ENCODE peak calls at places on chromosomes 2 and 18, in ten cellular contexts. V is stomach; K is colonic mucosa; S is esophagus squamous epithelium; Y is sigmoid colon; N is ovary; F is mammary epithelial cell; M is OCI-LY7; R is Caco-2; H is CD8-positive, alpha-beta T cell. I is an unnamed sample. For H3K36me3, the result is how much of the 10 kb centered on the place peaks cover.

GRCh38 chr2:172103471-172104292 is 982 bp upstream of the DLX2 start:
- DNase-seq in R (peak), M (peak), V (peak), S (no peak), K (peak), Y (peak), H (peak), F (peak), N (peak), I (peak)

GRCh38 chr2:106037922-106038321 is 156.2 kb downstream of the UXS1 start:
- DNase-seq in S (no peak), R (no peak), N (no peak), K (no peak), Y (no peak), H (no peak), V (no peak), M (no peak), F (no peak), I (no peak)

GRCh38 chr2:225282858-225283693 is 116.4 kb upstream of the NYAP2 start:
- DNase-seq in S (no peak), N (no peak), R (no peak), Y (no peak), V (no peak), F (peak), H (peak), K (peak), M (peak), I (no peak)

GRCh38 chr2:195674491-195675226 is 17.6 kb downstream of the SLC39A10 start:
- DNase-seq in F (peak), N (no peak), R (no peak), H (no peak), M (no peak), Y (no peak), V (no peak), K (no peak), S (no peak), I (no peak)

GRCh38 chr2:118496870-118497611 is 350.4 kb downstream of the EN1 start:
- DNase-seq in R (no peak), M (no peak), Y (no peak), S (no peak), K (peak), H (no peak), F (no peak), V (no peak), N (no peak), I (no peak)

GRCh38 chr18:13629841-13630747 is 96.3 kb downstream of the FAM210A start:
- DNase-seq in N (peak), F (peak), K (peak), M (peak), Y (peak), V (no peak), R (peak), H (peak), S (no peak), I (peak)

GRCh38 chr2:43333096-43333655 is 106.8 kb upstream of the ZFP36L2 start:
- DNase-seq in N (no peak), H (no peak), F (no peak), S (no peak), R (no peak), Y (no peak), K (peak), M (no peak), V (no peak), I (no peak)

GRCh38 chr18:77061946-77062517 is 70.6 kb downstream of the MBP start:
- DNase-seq in M (peak), Y (no peak), N (peak), R (no peak), V (no peak), H (no peak), K (no peak), F (no peak), S (no peak), I (no peak)

GRCh38 chr2:234293973-234294372 is 202.9 kb downstream of the ARL4C start:
- DNase-seq in S (no peak), V (no peak), F (peak), R (no peak), Y (no peak), H (no peak), N (no peak), M (peak), K (no peak), I (no peak)

GRCh38 chr2:241072553-241073165 is 29.4 kb downstream of the MTERF4 start:
- DNase-seq in Y (no peak), V (peak), H (no peak), M (no peak), K (no peak), S (no peak), N (no peak), R (no peak), F (no peak), I (no peak)

GRCh38 chr18:6755107-6755506 is 25.6 kb downstream of the ARHGAP28 start:
- DNase-seq in K (no peak), N (no peak), Y (no peak), M (no peak), S (no peak), R (no peak), F (no peak), V (no peak), H (no peak), I (no peak)

GRCh38 chr2:47230418-47230817 is 75.3 kb upstream of the STPG4 start:
- DNase-seq in V (no peak), R (no peak), F (peak), K (no peak), Y (peak), S (no peak), N (peak), H (no peak), M (no peak), I (peak)

GRCh38 chr2:72694715-72695496 is 130.9 kb downstream of the EXOC6B start:
- DNase-seq in M (no peak), F (no peak), K (peak), Y (peak), V (peak), R (peak), N (peak), H (no peak), S (no peak), I (peak)

GRCh38 chr2:128362889-128363228 is 44.2 kb upstream of the HS6ST1 start:
- DNase-seq in S (no peak), V (no peak), Y (peak), F (no peak), M (no peak), N (peak), K (no peak), H (no peak), R (peak), I (no peak)

GRCh38 chr18:74200780-74201179 is 52.5 kb downstream of the TIMM21 start:
- DNase-seq in M (no peak), N (no peak), V (no peak), S (no peak), R (no peak), K (no peak), F (no peak), Y (no peak), H (no peak), I (no peak)

GRCh38 chr18:25862881-25863600 is 227.4 kb downstream of the SS18 start:
- DNase-seq in N (no peak), F (peak), K (no peak), V (no peak), H (no peak), M (no peak), S (no peak), R (no peak), Y (no peak), I (no peak)

GRCh38 chr18:58228762-58229161 is 184.7 kb downstream of the NEDD4L start:
- DNase-seq in M (no peak), H (no peak), V (peak), S (no peak), K (no peak), R (no peak), N (no peak), F (no peak), Y (no peak), I (no peak)

GRCh38 chr2:46252891-46253659 is 44.1 kb upstream of the EPAS1 start:
- DNase-seq in F (peak), H (no peak), K (no peak), Y (no peak), N (no peak), V (no peak), M (no peak), S (no peak), R (no peak), I (peak)

GRCh38 chr18:533995-534601 is 33.6 kb upstream of the COLEC12 start:
- DNase-seq in F (no peak), R (no peak), N (no peak), Y (no peak), V (no peak), S (no peak), H (no peak), K (no peak), M (no peak), I (no peak)

GRCh38 chr18:72207280-72207679 is 336.9 kb downstream of the CBLN2 start:
- DNase-seq in H (no peak), Y (no peak), F (no peak), M (no peak), V (no peak), S (no peak), N (no peak), K (no peak), R (no peak), I (no peak)

GRCh38 chr2:114614599-114614998 is 172.2 kb downstream of the DPP10 start:
- DNase-seq in N (no peak), Y (no peak), M (no peak), R (no peak), S (no peak), H (no peak), F (no peak), K (no peak), V (no peak), I (no peak)

GRCh38 chr2:107633580-107634147 is 193.0 kb upstream of the RGPD4 start:
- DNase-seq in S (no peak), R (no peak), M (no peak), H (no peak), F (peak), V (no peak), K (no peak), N (no peak), Y (no peak), I (no peak)

GRCh38 chr18:44895176-44895798 is 214.6 kb downstream of the SETBP1 start:
- DNase-seq in K (peak), F (peak), M (peak), R (peak), Y (no peak), S (no peak), N (no peak), H (no peak), V (peak), I (peak)

GRCh38 chr2:219453691-219454131 is 19.1 kb downstream of the SPEG start:
- DNase-seq in N (peak), V (no peak), S (no peak), Y (peak), R (no peak), K (no peak), H (no peak), M (no peak), F (peak), I (peak)

GRCh38 chr2:186276909-186277308 is 209.2 kb upstream of the ZC3H15 start:
- DNase-seq in F (no peak), M (no peak), S (no peak), Y (no peak), V (no peak), N (no peak), K (no peak), H (no peak), R (no peak), I (no peak)

GRCh38 chr18:24678626-24679025 is 218.2 kb downstream of the HRH4 start:
- DNase-seq in M (no peak), R (no peak), S (no peak), N (no peak), F (peak), K (no peak), Y (no peak), V (no peak), H (no peak), I (no peak)

GRCh38 chr2:20352230-20353216 is 1.9 kb upstream of the PUM2 start:
- DNase-seq in M (peak), N (no peak), V (no peak), F (no peak), Y (no peak), K (no peak), H (no peak), S (no peak), R (no peak), I (no peak)

GRCh38 chr2:176093145-176093888 is 796 bp downstream of the HOXD13 start:
- DNase-seq in F (no peak), V (peak), R (no peak), H (no peak), S (no peak), Y (no peak), M (no peak), N (no peak), K (no peak), I (no peak)

GRCh38 chr18:61464551-61465102 is 131.4 kb downstream of the CDH20 start:
- DNase-seq in M (no peak), H (no peak), N (no peak), S (no peak), K (no peak), V (no peak), F (no peak), Y (no peak), R (no peak), I (no peak)

GRCh38 chr2:240819404-240820013 is 510 bp downstream of the KIF1A start:
- DNase-seq in M (no peak), H (no peak), K (no peak), Y (no peak), V (peak), R (no peak), F (no peak), S (no peak), N (no peak), I (no peak)

GRCh38 chr2:217851191-217852020 is 151.4 kb downstream of the TNS1 start:
- DNase-seq in N (peak), Y (peak), K (no peak), V (no peak), F (peak), S (no peak), M (no peak), R (no peak), H (no peak), I (peak)

GRCh38 chr2:128438586-128438985 is 119.9 kb upstream of the HS6ST1 start:
- DNase-seq in S (no peak), F (no peak), Y (peak), N (peak), M (no peak), K (peak), R (no peak), V (peak), H (no peak), I (no peak)

GRCh38 chr2:230444832-230445231 is 28.8 kb downstream of the SP100 start:
- DNase-seq in F (no peak), N (no peak), K (no peak), H (no peak), V (no peak), M (no peak), Y (no peak), S (no peak), R (no peak), I (no peak)

GRCh38 chr2:230447036-230447435 is 31.0 kb downstream of the SP100 start:
- DNase-seq in Y (no peak), F (no peak), H (no peak), V (no peak), N (no peak), K (no peak), M (no peak), S (no peak), R (no peak), I (no peak)

GRCh38 chr2:230447455-230448451 is 31.8 kb downstream of the SP100 start:
- DNase-seq in R (no peak), Y (no peak), H (no peak), F (no peak), M (peak), S (no peak), V (no peak), K (no peak), N (no peak), I (no peak)

GRCh38 chr2:230455005-230455684 is 39.1 kb downstream of the SP100 start:
- DNase-seq in H (no peak), V (no peak), Y (no peak), F (no peak), M (no peak), R (no peak), K (no peak), N (no peak), S (no peak), I (no peak)

GRCh38 chr2:230449901-230450467 is 34.0 kb downstream of the SP100 start:
- DNase-seq in V (no peak), R (no peak), M (no peak), N (no peak), Y (no peak), H (no peak), F (no peak), S (no peak), K (no peak), I (no peak)
- H3K36me3 ChIP-seq in V (half or more), R (under half), M (half or more), N (under half), Y (half or more), H (half or more), F (under half), S (under half), K (under half), I (under half)

DNA sequence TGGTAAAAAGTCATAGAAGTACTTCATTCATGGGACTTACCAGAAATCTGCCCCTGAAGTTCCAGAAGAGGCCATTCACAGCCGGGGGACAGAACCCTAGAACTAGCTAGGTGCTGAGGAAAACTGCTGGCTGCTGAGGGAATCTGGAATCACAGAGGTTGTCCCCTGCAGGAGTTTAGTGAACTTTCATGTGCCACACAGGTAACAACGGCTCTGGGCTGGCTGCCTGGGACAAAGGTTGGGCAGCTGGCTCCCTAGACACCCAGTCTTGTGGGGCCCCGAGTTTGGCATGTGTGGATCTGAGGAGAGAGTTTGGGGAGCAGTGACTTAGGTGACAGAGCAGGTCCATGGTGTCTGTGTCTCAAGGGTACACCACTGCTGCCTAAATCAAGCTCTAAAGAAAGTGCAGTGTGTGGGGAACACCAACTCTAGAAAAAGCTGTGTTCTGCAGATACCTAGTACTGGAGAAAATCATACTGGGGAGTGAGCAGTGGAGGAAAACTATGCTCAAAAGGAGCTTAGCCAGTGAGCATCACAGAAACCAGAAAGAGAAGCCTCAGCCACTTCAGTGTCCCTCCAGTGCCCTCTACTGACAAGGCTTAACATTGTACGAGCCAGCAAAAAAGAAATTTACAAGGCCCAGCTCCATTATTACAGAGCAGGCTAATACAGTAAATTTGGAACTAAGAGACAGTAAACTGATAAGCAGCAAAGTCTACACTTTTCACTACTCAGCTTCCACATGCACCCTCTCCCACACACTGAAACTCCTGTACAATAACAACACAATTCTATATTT is 15.2 kb downstream of the GALNT3 start:
- DNase-seq in R (no peak), Y (no peak), N (no peak), S (no peak), H (no peak), F (no peak), K (no peak), V (no peak), M (peak), I (no peak)
- TF ChIP-seq CTCF in R (peak), Y (no peak), N (no peak), S (no peak), H (no peak), F (peak), K (peak), V (no peak), M (peak), I (no peak)

GRCh38 chr2:238264072-238264460 is 24.2 kb upstream of the HES6 start:
- DNase-seq in S (no peak), Y (peak), V (no peak), F (no peak), N (no peak), K (peak), M (no peak), H (no peak), R (no peak), I (no peak)
- H3K36me3 ChIP-seq in S (under half), Y (half or more), V (half or more), F (under half), N (under half), K (under half), M (under half), H (under half), R (under half), I (under half)

DNA sequence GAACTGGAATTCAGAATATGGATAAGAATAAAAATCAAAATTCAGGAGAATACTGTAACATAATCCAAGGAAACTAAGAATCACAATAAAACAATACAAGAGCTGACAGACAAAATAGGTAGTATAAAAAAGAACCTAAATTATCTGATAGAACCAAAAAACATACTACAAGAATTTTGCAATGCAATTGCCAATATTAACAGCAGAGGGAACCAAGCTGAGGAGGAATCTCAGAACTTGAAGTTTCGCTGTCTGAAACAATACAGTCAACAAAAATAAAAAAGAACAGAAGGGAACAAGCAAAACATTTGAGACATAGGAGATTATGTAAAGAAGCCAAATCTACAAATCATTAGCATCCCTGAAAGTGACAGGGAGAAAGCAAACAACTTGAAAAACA is 84.1 kb upstream of the GALNT13 start:
- DNase-seq in F (no peak), S (no peak), R (no peak), K (no peak), H (no peak), Y (no peak), V (no peak), N (no peak), M (no peak), I (no peak)
- TF ChIP-seq CTCF in F (peak), S (no peak), R (no peak), K (no peak), H (no peak), Y (no peak), V (no peak), N (no peak), M (no peak), I (no peak)

DNA sequence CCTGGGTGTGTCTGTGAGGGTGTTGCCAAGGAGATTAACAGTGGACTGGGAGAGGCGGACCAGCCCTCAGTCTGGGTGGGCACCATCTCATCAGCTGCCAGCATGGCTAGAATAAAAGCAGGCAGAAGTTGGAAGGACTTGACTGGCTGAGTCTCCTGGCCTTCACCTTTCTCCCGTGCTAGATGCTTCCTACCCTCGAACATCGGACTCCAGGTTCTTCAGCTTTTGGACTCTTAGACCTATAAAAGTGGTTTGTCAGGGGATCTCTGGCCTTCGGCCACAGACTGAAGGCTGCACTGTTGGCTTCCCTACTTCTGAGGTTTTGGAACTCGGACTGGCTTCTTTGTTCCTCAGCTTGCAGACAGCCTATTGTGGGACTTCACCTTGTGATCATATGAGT is 107.9 kb upstream of the CD302 start:
- DNase-seq in M (no peak), S (no peak), H (no peak), R (no peak), F (no peak), Y (no peak), N (no peak), K (no peak), V (no peak), I (no peak)
- H3K36me3 ChIP-seq in M (under half), S (under half), H (under half), R (under half), F (under half), Y (under half), N (under half), K (under half), V (under half), I (under half)

I was measured in heart right ventricle.